ENCODE peak calls at places on chromosomes 16 and 17, in nine cellular contexts. B, J, N, S, W, A, L, D and P are unnamed samples.

GRCh38 chr17:40548982-40549680 is 16.1 kb downstream of the CCR7 start:
- DNase-seq in J (peak), N (no peak), S (peak), W (peak), A (peak), D (no peak), L (no peak), B (peak), P (peak)

GRCh38 chr17:83196973-83197880 is 117.8 kb downstream of the METRNL start:
- DNase-seq in B (no peak), J (peak), W (no peak), S (peak), N (no peak), L (no peak), D (no peak), A (no peak), P (no peak)

GRCh38 chr17:49260011-49260921 is 29.7 kb upstream of the PHOSPHO1 start:
- DNase-seq in A (peak), W (peak), J (peak), S (peak), B (peak), L (peak), N (peak), D (peak), P (peak)

GRCh38 chr17:73068322-73069153 is 23.9 kb downstream of the SLC39A11 start:
- DNase-seq in N (no peak), D (no peak), B (no peak), A (peak), W (peak), J (no peak), S (no peak), L (no peak), P (peak)

GRCh38 chr17:40358323-40359038 is 6.1 kb downstream of the GJD3 start:
- DNase-seq in L (peak), N (peak), W (peak), D (peak), B (peak), J (peak), A (peak), S (peak), P (peak)

GRCh38 chr17:78396436-78397335 is 18.2 kb downstream of the PGS1 start:
- DNase-seq in B (no peak), L (no peak), J (no peak), D (no peak), A (no peak), W (no peak), S (no peak), N (no peak), P (no peak)

GRCh38 chr16:79211581-79211980 is 389.0 kb downstream of the MAF start:
- DNase-seq in N (no peak), S (no peak), D (no peak), A (no peak), L (no peak), W (no peak), J (no peak), B (no peak), P (no peak)

GRCh38 chr16:84633622-84634021 is 14.7 kb upstream of the KLHL36 start:
- DNase-seq in D (no peak), L (no peak), J (no peak), W (peak), S (no peak), N (no peak), B (no peak), A (no peak), P (no peak)

GRCh38 chr16:54171855-54172537 is 114.6 kb downstream of the IRX3 start:
- DNase-seq in J (no peak), S (no peak), D (no peak), L (no peak), W (peak), B (peak), N (no peak), A (peak), P (peak)

GRCh38 chr16:10465821-10466220 is 80.0 kb downstream of the ATF7IP2 start:
- DNase-seq in B (no peak), N (no peak), W (peak), J (no peak), L (no peak), A (no peak), D (no peak), S (no peak), P (no peak)

GRCh38 chr16:85394511-85395206 is 218.5 kb upstream of the GSE1 start:
- DNase-seq in L (no peak), W (no peak), S (peak), N (no peak), A (no peak), J (no peak), B (no peak), D (no peak), P (no peak)

GRCh38 chr16:80671281-80671849 is 130.6 kb downstream of the DYNLRB2 start:
- DNase-seq in D (no peak), N (no peak), S (no peak), A (no peak), W (no peak), J (no peak), B (no peak), L (no peak), P (no peak)

GRCh38 chr16:1119766-1120611 is 23.9 kb upstream of the C1QTNF8 start:
- DNase-seq in A (no peak), W (no peak), L (no peak), D (no peak), S (no peak), J (no peak), B (peak), N (no peak), P (no peak)

GRCh38 chr17:78891406-78892061 is 11.5 kb downstream of the CEP295NL start:
- DNase-seq in B (no peak), S (no peak), A (no peak), L (no peak), D (no peak), J (no peak), N (no peak), W (no peak), P (no peak)

GRCh38 chr16:58461056-58461455 is 38.9 kb upstream of the NDRG4 start:
- DNase-seq in B (no peak), J (no peak), L (no peak), A (no peak), S (no peak), D (no peak), W (no peak), N (no peak), P (no peak)

GRCh38 chr17:49111934-49112333 is 20.6 kb upstream of the B4GALNT2 start:
- DNase-seq in W (no peak), J (no peak), B (no peak), D (no peak), S (no peak), N (no peak), L (no peak), A (no peak), P (no peak)

GRCh38 chr17:61833536-61834203 is 29.7 kb downstream of the BRIP1 start:
- DNase-seq in D (no peak), L (no peak), J (no peak), B (peak), A (no peak), N (no peak), S (no peak), W (peak), P (peak)

GRCh38 chr17:81392909-81393654 is 2.2 kb upstream of the BAHCC1 start:
- DNase-seq in N (no peak), S (no peak), W (no peak), D (no peak), L (no peak), B (no peak), J (no peak), A (no peak), P (no peak)

GRCh38 chr16:2086812-2087425 is 39.1 kb downstream of the TSC2 start:
- DNase-seq in N (no peak), L (no peak), W (no peak), J (no peak), A (no peak), D (no peak), S (no peak), B (no peak), P (no peak)

GRCh38 chr17:1109606-1110523 is 69.9 kb downstream of the ABR start:
- DNase-seq in W (no peak), A (no peak), N (no peak), B (peak), D (no peak), S (no peak), J (no peak), L (peak), P (no peak)